ENCODE peak calls at places on chromosome 20, in seven cellular contexts. X, G, E, Z, T, F and N are unnamed samples.

GRCh38 chr20:4949833-4950178 is 51.5 kb downstream of the SLC23A2 start:
- DNase-seq in G (no peak), T (no peak), Z (peak), X (no peak), F (no peak), E (peak), N (no peak)

GRCh38 chr20:38001173-38001875 is 31.9 kb downstream of the TTI1 start:
- DNase-seq in F (no peak), Z (peak), E (no peak), G (no peak), T (no peak), X (no peak), N (no peak)

GRCh38 chr20:58150772-58151171 is 77.7 kb downstream of the ANKRD60 start:
- DNase-seq in G (peak), T (no peak), Z (no peak), F (no peak), E (no peak), X (no peak), N (no peak)

GRCh38 chr20:56519551-56519950 is 5.0 kb upstream of the FAM209A start:
- DNase-seq in X (no peak), E (no peak), F (no peak), Z (no peak), T (no peak), G (no peak), N (peak)

GRCh38 chr20:52494244-52494643 is 302.7 kb upstream of the ZFP64 start:
- DNase-seq in E (no peak), T (no peak), G (no peak), X (peak), Z (peak), F (no peak), N (peak)

GRCh38 chr20:51404297-51405060 is 138.0 kb downstream of the NFATC2 start:
- DNase-seq in F (peak), X (peak), T (peak), G (no peak), Z (no peak), E (no peak), N (no peak)

GRCh38 chr20:10508468-10509251 is 73.6 kb downstream of the SLX4IP start:
- DNase-seq in Z (no peak), E (peak), X (no peak), T (no peak), F (no peak), G (no peak), N (no peak)

GRCh38 chr20:36663026-36663425 is 17.0 kb upstream of the SLA2 start:
- DNase-seq in G (no peak), F (no peak), X (no peak), Z (no peak), T (no peak), E (no peak), N (no peak)

GRCh38 chr20:3165473-3166337 is 6.0 kb upstream of the FASTKD5 start:
- DNase-seq in Z (no peak), X (no peak), E (no peak), F (no peak), T (peak), G (peak), N (no peak)

GRCh38 chr20:2130062-2130591 is 28.5 kb downstream of the STK35 start:
- DNase-seq in X (no peak), T (no peak), E (no peak), F (no peak), Z (no peak), G (no peak), N (no peak)

GRCh38 chr20:1252416-1252815 is 13.7 kb upstream of the SNPH start:
- DNase-seq in F (no peak), X (no peak), E (no peak), Z (no peak), G (no peak), T (no peak), N (no peak)

GRCh38 chr20:42259389-42259788 is 641.2 kb upstream of the CHD6 start:
- DNase-seq in X (no peak), E (no peak), F (no peak), T (no peak), Z (no peak), G (no peak), N (no peak)

GRCh38 chr20:21189761-21190523 is 64.1 kb downstream of the KIZ start:
- DNase-seq in X (no peak), E (no peak), G (no peak), T (no peak), Z (no peak), F (no peak), N (no peak)

GRCh38 chr20:4607287-4607713 is 114.4 kb upstream of the PRND start:
- DNase-seq in F (peak), E (peak), T (no peak), G (no peak), Z (peak), X (peak), N (no peak)

GRCh38 chr20:5513975-5514516 is 197.3 kb upstream of the PROKR2 start:
- DNase-seq in Z (peak), T (no peak), F (no peak), E (no peak), X (no peak), G (no peak), N (peak)

GRCh38 chr20:41342474-41343464 is 2.1 kb downstream of the LPIN3 start:
- DNase-seq in E (no peak), G (no peak), T (no peak), X (no peak), F (no peak), Z (no peak), N (no peak)

GRCh38 chr20:54742193-54742592 is 266.8 kb downstream of the DOK5 start:
- DNase-seq in G (no peak), F (no peak), X (no peak), T (no peak), E (no peak), Z (no peak), N (no peak)

GRCh38 chr20:34102342-34102741 is 9.7 kb downstream of the EIF2S2 start:
- DNase-seq in Z (no peak), E (no peak), T (no peak), X (no peak), F (no peak), G (no peak), N (no peak)

GRCh38 chr20:51665543-51666118 is 102.6 kb downstream of the ATP9A start:
- DNase-seq in F (no peak), X (no peak), T (no peak), E (no peak), Z (no peak), G (no peak), N (no peak)

GRCh38 chr20:48908661-48909316 is 12.7 kb upstream of the ARFGEF2 start:
- DNase-seq in X (no peak), F (no peak), Z (no peak), E (no peak), G (no peak), T (no peak), N (no peak)

GRCh38 chr20:23092409-23092756 is 6.3 kb upstream of the CD93 start:
- DNase-seq in X (no peak), Z (no peak), E (no peak), T (no peak), G (no peak), F (no peak), N (no peak)

GRCh38 chr20:1466211-1467081 is at the start of gene NSFL1C:
- DNase-seq in G (peak), E (peak), F (peak), X (peak), T (peak), Z (peak), N (peak)

GRCh38 chr20:47784599-47785320 is 521 bp downstream of the SULF2 start:
- DNase-seq in E (peak), T (peak), Z (peak), G (no peak), F (no peak), X (no peak), N (no peak)